ENCODE peak calls at places on chromosomes 16 and 17, in nine cellular contexts. J is neural progenitor cell, N is hepatocyte, D is OCI-LY7, C is MM.1S, S is GM23338, Y is SK-N-SH, B is PC-3, P is GM23248. L is an unnamed sample.

GRCh38 chr16:58853830-58854229 is 119.7 kb upstream of the GOT2 start:
- DNase-seq in J (peak), S (no peak), Y (no peak), P (no peak), D (no peak), N (no peak), B (no peak), C (no peak), L (no peak)

GRCh38 chr17:80029235-80029974 is 6.3 kb downstream of the TBC1D16 start:
- DNase-seq in D (no peak), J (no peak), S (no peak), Y (no peak), P (peak), C (no peak), B (peak), N (no peak), L (no peak)

GRCh38 chr17:59901604-59902003 is 8.7 kb downstream of the RPS6KB1 start:
- DNase-seq in Y (no peak), B (no peak), D (no peak), S (no peak), P (no peak), C (no peak), N (no peak), J (no peak), L (no peak)

GRCh38 chr16:15990902-15991301 is 41.5 kb downstream of the ABCC1 start:
- DNase-seq in N (no peak), J (no peak), S (no peak), P (no peak), B (no peak), D (peak), C (no peak), Y (peak), L (no peak)

GRCh38 chr17:75830168-75831031 is 13.8 kb downstream of the UNC13D start:
- DNase-seq in B (peak), D (peak), J (peak), C (no peak), S (peak), Y (peak), P (peak), N (no peak), L (no peak)

GRCh38 chr17:68573338-68573737 is 27.8 kb downstream of the FAM20A start:
- DNase-seq in B (no peak), N (no peak), S (no peak), Y (no peak), C (no peak), J (no peak), P (no peak), D (no peak), L (no peak)

GRCh38 chr17:51150932-51151331 is 2.4 kb upstream of the NME1 start:
- DNase-seq in N (no peak), J (no peak), D (no peak), P (no peak), S (no peak), B (no peak), Y (no peak), C (no peak), L (no peak)

GRCh38 chr17:29613856-29614255 is 8.9 kb downstream of the CORO6 start:
- DNase-seq in C (no peak), S (peak), B (no peak), P (no peak), D (no peak), N (no peak), Y (no peak), J (no peak), L (no peak)

GRCh38 chr17:73363788-73364522 is 52.2 kb upstream of the CDC42EP4 start:
- DNase-seq in J (peak), Y (no peak), N (no peak), P (no peak), B (no peak), S (peak), C (no peak), D (no peak), L (no peak)

GRCh38 chr17:15289285-15290185 is 24.4 kb upstream of the PMP22 start:
- DNase-seq in J (no peak), S (no peak), N (peak), Y (peak), B (peak), D (no peak), C (no peak), P (peak), L (no peak)

GRCh38 chr16:72277749-72278148 is 105.8 kb upstream of the PMFBP1 start:
- DNase-seq in P (no peak), C (no peak), N (no peak), S (no peak), D (no peak), J (no peak), B (no peak), Y (no peak), L (no peak)

GRCh38 chr16:85750021-85750826 is 672 bp downstream of the C16orf74 start:
- DNase-seq in D (peak), S (peak), Y (peak), J (peak), P (peak), N (peak), B (peak), C (no peak), L (no peak)

GRCh38 chr17:51103050-51103449 is 17.6 kb downstream of the SPAG9 start:
- DNase-seq in B (no peak), C (no peak), D (no peak), S (no peak), J (no peak), N (no peak), Y (no peak), P (no peak), L (no peak)

GRCh38 chr16:89847930-89848297 is 19.6 kb downstream of the SPIRE2 start:
- DNase-seq in B (no peak), S (no peak), C (no peak), Y (no peak), P (no peak), N (no peak), D (no peak), J (no peak), L (no peak)

GRCh38 chr17:78599419-78599818 is 22.2 kb upstream of the DNAH17 start:
- DNase-seq in C (no peak), N (no peak), S (no peak), Y (no peak), B (no peak), J (no peak), P (no peak), D (no peak), L (no peak)

GRCh38 chr16:19463468-19464315 is 46.0 kb downstream of the TMC5 start:
- DNase-seq in D (no peak), S (no peak), P (no peak), B (peak), Y (no peak), N (peak), J (no peak), C (no peak), L (no peak)

GRCh38 chr17:58269557-58270291 is 11.0 kb downstream of the MPO start:
- DNase-seq in D (no peak), C (no peak), P (no peak), S (no peak), J (no peak), B (no peak), Y (peak), N (no peak), L (no peak)

GRCh38 chr17:58576679-58577367 is 62.4 kb upstream of the MTMR4 start:
- DNase-seq in N (peak), C (peak), D (no peak), J (no peak), S (no peak), B (no peak), Y (no peak), P (no peak), L (no peak)

GRCh38 chr16:67716097-67716496 is 3.0 kb downstream of the GFOD2 start:
- DNase-seq in P (no peak), S (no peak), B (no peak), Y (no peak), J (no peak), D (no peak), C (no peak), N (peak), L (no peak)

GRCh38 chr17:19744922-19745757 is 3.0 kb downstream of the ALDH3A1 start:
- DNase-seq in D (peak), B (peak), Y (peak), C (peak), J (peak), N (peak), S (peak), P (peak), L (peak)

GRCh38 chr17:5809056-5809455 is 224.7 kb upstream of the NLRP1 start:
- DNase-seq in B (no peak), D (no peak), N (no peak), J (no peak), S (no peak), Y (no peak), P (no peak), C (no peak), L (no peak)

GRCh38 chr16:48810803-48811453 is 200.9 kb upstream of the N4BP1 start:
- DNase-seq in J (peak), D (no peak), N (no peak), C (no peak), Y (peak), B (no peak), P (no peak), S (peak), L (no peak)

GRCh38 chr16:57732683-57733082 is 2.9 kb upstream of the KATNB1 start:
- DNase-seq in C (no peak), J (no peak), N (no peak), B (no peak), Y (no peak), D (no peak), S (no peak), P (no peak), L (no peak)

GRCh38 chr17:29764748-29765147 is 142.0 kb upstream of the CORO6 start:
- DNase-seq in Y (no peak), S (no peak), P (no peak), B (no peak), J (no peak), N (no peak), D (no peak), C (no peak), L (no peak)

GRCh38 chr17:48181653-48182052 is 74.1 kb downstream of the SNX11 start:
- DNase-seq in N (peak), Y (no peak), S (peak), B (peak), D (no peak), C (no peak), J (peak), P (peak), L (peak)

GRCh38 chr17:67273900-67274299 is 28.9 kb upstream of the HELZ start:
- DNase-seq in C (no peak), N (no peak), P (no peak), D (no peak), B (no peak), Y (no peak), S (no peak), J (no peak), L (no peak)

GRCh38 chr16:23345237-23345636 is 43.1 kb downstream of the SCNN1B start:
- DNase-seq in N (no peak), B (no peak), J (no peak), S (no peak), P (no peak), D (no peak), Y (no peak), C (no peak), L (no peak)

GRCh38 chr16:11977206-11978041 is 890 bp downstream of the SNX29 start:
- DNase-seq in N (peak), Y (peak), S (no peak), C (no peak), D (no peak), B (peak), P (peak), J (peak), L (peak)

GRCh38 chr16:56600398-56600999 is 7.9 kb upstream of the MT2A start:
- DNase-seq in P (peak), J (peak), D (peak), N (peak), B (peak), S (peak), C (peak), Y (peak), L (peak)

GRCh38 chr17:76337413-76337777 is 16.3 kb downstream of the PRPSAP1 start:
- DNase-seq in Y (no peak), P (peak), S (no peak), D (no peak), J (no peak), C (no peak), B (no peak), N (no peak), L (no peak)

GRCh38 chr16:72050769-72051464 is 3.4 kb upstream of the HP start:
- DNase-seq in C (no peak), D (no peak), Y (no peak), P (peak), J (no peak), S (no peak), B (no peak), N (no peak), L (no peak)

GRCh38 chr16:10552998-10553491 is 27.4 kb downstream of the EMP2 start:
- DNase-seq in B (no peak), P (no peak), N (no peak), D (peak), S (peak), Y (peak), J (peak), C (peak), L (no peak)

GRCh38 chr16:22634913-22635312 is 124.2 kb downstream of the NPIPB5 start:
- DNase-seq in C (no peak), P (no peak), D (no peak), J (no peak), Y (no peak), B (no peak), N (no peak), S (peak), L (no peak)

GRCh38 chr17:38476549-38476948 is 48.3 kb downstream of the ARHGAP23 start:
- DNase-seq in Y (no peak), N (no peak), B (no peak), P (peak), J (no peak), C (no peak), D (no peak), S (no peak), L (no peak)

DNA sequence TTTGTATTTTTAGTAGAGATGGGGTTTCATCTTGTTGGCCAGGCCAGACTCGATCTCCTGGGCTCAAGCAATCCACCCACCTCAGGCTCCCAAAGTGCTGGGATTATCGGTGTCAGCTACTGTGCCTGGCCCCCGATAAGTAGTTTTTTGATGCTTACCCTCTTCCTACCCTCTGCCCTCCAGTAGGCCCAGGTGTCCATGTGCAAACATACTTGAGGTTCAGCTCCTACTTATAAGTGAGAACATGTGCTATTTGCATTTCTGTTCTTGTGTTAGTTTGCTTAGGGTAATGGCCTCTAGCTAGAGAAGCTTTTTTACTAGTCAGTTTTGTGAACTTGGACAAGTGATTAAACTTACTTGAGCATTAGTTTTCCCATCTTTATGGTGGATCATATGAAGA is 136.8 kb downstream of the HS3ST4 start:
- DNase-seq in D (no peak), C (no peak), S (no peak), B (no peak), J (no peak), N (no peak), P (no peak), Y (no peak), L (no peak)
- TF ChIP-seq EZH2phosphoT487 in D (no peak), C (no peak), S (no peak), B (no peak), J (no peak), N (no peak), P (no peak), Y (no peak), L (no peak)

GRCh38 chr17:65551641-65552040 is 9.8 kb downstream of the AXIN2 start:
- DNase-seq in S (no peak), J (no peak), N (no peak), C (no peak), B (no peak), D (no peak), P (no peak), Y (no peak), L (no peak)
- TF ChIP-seq EZH2phosphoT487 in S (no peak), J (no peak), N (no peak), C (no peak), B (no peak), D (no peak), P (no peak), Y (no peak), L (no peak)

GRCh38 chr17:39726617-39727016 is 3.7 kb downstream of the MIEN1 start:
- DNase-seq in J (no peak), Y (no peak), C (no peak), P (no peak), S (no peak), B (no peak), D (no peak), N (no peak), L (no peak)
- TF ChIP-seq EZH2phosphoT487 in J (no peak), Y (no peak), C (no peak), P (no peak), S (no peak), B (no peak), D (no peak), N (no peak), L (no peak)

DNA sequence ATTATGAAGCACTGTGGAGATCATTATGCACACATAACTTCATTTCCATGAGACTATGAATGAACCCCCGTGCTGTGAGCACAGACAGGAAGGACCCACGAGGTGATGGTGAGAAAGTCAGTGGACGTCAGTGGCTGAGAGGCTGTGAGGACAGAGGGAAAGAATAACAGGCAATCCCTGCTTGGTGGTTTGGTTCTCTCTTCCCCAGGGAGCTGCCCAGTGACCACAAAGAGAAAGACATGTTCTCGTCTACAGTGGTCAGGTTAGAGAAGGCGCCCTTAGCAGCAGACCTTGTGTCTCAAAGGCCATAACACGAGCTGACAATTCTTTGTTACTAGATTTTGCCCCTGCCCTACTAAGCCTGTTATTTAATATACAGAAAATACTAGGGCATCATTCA is 609.2 kb downstream of the TOX3 start:
- DNase-seq in D (no peak), B (no peak), Y (no peak), C (no peak), J (no peak), S (no peak), N (no peak), P (no peak), L (no peak)
- TF ChIP-seq EZH2phosphoT487 in D (no peak), B (no peak), Y (no peak), C (no peak), J (no peak), S (no peak), N (no peak), P (no peak), L (no peak)

DNA sequence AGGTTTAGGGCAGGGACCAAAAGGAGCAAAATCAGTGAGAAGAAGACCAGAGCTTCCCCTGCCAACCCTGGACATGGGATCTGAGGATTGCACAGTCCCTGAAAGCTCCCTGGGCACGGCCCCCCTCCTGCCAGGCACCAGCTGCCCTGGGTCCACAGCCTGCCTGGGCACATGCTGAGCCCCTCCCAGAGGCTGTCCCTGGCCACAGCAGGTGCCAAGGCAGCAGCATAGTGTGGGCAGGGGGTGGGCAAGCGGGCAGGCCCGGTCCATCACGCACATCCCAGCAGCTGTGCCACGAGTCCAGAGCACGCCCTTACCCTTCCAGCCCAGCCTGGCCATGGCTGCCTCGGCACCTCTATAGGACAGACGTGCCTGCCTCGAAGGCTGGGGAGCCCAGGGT is 12.7 kb downstream of the SCN4A start:
- DNase-seq in J (no peak), P (no peak), C (no peak), B (no peak), S (no peak), Y (no peak), D (no peak), N (no peak), L (no peak)
- TF ChIP-seq EZH2phosphoT487 in J (no peak), P (no peak), C (no peak), B (no peak), S (no peak), Y (no peak), D (no peak), N (no peak), L (no peak)

GRCh38 chr17:7046127-7046724 is 2.3 kb upstream of the SLC16A11 start:
- DNase-seq in Y (no peak), S (peak), N (peak), P (peak), C (no peak), B (peak), J (peak), D (no peak), L (peak)
- TF ChIP-seq EZH2phosphoT487 in Y (no peak), S (no peak), N (no peak), P (no peak), C (no peak), B (no peak), J (no peak), D (no peak), L (no peak)

GRCh38 chr17:32240745-32241144 is 24.9 kb upstream of the RHBDL3 start:
- DNase-seq in J (no peak), C (no peak), S (peak), D (no peak), B (no peak), P (peak), Y (no peak), N (no peak), L (no peak)

GRCh38 chr17:32235588-32235987 is 30.0 kb upstream of the RHBDL3 start:
- DNase-seq in P (no peak), J (no peak), Y (no peak), D (no peak), C (no peak), N (no peak), B (no peak), S (no peak), L (no peak)

GRCh38 chr17:32243712-32244111 is 21.9 kb upstream of the RHBDL3 start:
- DNase-seq in C (no peak), P (no peak), S (no peak), B (no peak), D (no peak), J (no peak), N (no peak), Y (no peak), L (no peak)

GRCh38 chr17:32241521-32242094 is 24.0 kb upstream of the RHBDL3 start:
- DNase-seq in P (no peak), C (no peak), Y (no peak), J (no peak), B (no peak), S (no peak), N (no peak), D (no peak), L (no peak)

DNA sequence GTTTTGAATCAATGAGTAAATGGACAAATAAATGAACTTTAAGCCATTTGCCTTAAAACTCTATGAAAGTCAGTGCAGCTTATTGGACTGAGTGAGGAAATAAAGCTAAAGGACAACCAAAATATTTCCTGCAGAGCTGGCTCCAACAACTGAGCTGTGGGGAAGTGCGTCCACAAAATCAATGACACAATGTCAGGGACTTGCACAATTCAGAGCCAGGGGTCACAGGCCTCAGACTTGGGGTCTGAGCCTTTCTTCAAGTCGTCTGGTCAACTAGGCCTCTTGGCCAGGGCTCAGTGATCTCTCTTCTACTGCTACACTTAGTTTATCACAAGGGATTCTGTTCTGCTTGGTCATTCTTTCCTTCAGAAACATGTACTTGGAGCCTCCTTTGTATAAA is 26.2 kb upstream of the RHBDL3 start:
- DNase-seq in D (no peak), C (no peak), J (no peak), S (no peak), Y (no peak), P (no peak), B (no peak), N (no peak), L (no peak)
- TF ChIP-seq EZH2phosphoT487 in D (no peak), C (no peak), J (no peak), S (no peak), Y (no peak), P (no peak), B (no peak), N (no peak), L (no peak)

L was measured in HCT116.